ENCODE peak calls at places on chromosome 22, in seven cellular contexts. Y is GM12878, N is A549, U is NB4, J is endothelial cell of umbilical vein, A is HepG2, W is HCT116. L is an unnamed sample.

GRCh38 chr22:32843300-32843699 is 41.8 kb downstream of the TIMP3 start:
- DNase-seq in Y (no peak), N (no peak), U (no peak), J (no peak), A (no peak), W (no peak), L (no peak)

GRCh38 chr22:44889233-44889878 is 120.4 kb downstream of the PHF21B start:
- DNase-seq in Y (no peak), N (no peak), U (peak), J (no peak), A (no peak), W (no peak), L (no peak)

GRCh38 chr22:42075277-42075676 is 1.2 kb downstream of the PHETA2 start:
- DNase-seq in Y (no peak), N (no peak), U (no peak), J (no peak), A (no peak), W (no peak), L (no peak)

GRCh38 chr22:35582861-35583670 is 34.1 kb downstream of the MB start:
- DNase-seq in Y (peak), N (peak), U (peak), J (peak), A (peak), W (peak), L (peak)

GRCh38 chr22:26681395-26681821 is 24.0 kb downstream of the MIAT start:
- DNase-seq in Y (no peak), N (no peak), U (no peak), J (peak), A (no peak), W (no peak), L (peak)

GRCh38 chr22:44427506-44428470 is 70.2 kb downstream of the RTL6 start:
- DNase-seq in Y (no peak), N (no peak), U (no peak), J (no peak), A (no peak), W (no peak), L (no peak)

GRCh38 chr22:46830841-46831240 is 68.4 kb downstream of the TBC1D22A start:
- DNase-seq in Y (no peak), N (peak), U (no peak), J (no peak), A (no peak), W (no peak), L (no peak)

GRCh38 chr22:31253949-31254348 is 38.3 kb downstream of the PIK3IP1 start:
- DNase-seq in Y (no peak), N (no peak), U (no peak), J (peak), A (peak), W (no peak), L (peak)

GRCh38 chr22:45934659-45935341 is 42.2 kb downstream of the WNT7B start:
- DNase-seq in Y (no peak), N (peak), U (peak), J (no peak), A (peak), W (peak), L (no peak)

GRCh38 chr22:26713823-26714449 is 56.5 kb downstream of the MIAT start:
- DNase-seq in Y (no peak), N (peak), U (no peak), J (peak), A (peak), W (no peak), L (no peak)

DNA sequence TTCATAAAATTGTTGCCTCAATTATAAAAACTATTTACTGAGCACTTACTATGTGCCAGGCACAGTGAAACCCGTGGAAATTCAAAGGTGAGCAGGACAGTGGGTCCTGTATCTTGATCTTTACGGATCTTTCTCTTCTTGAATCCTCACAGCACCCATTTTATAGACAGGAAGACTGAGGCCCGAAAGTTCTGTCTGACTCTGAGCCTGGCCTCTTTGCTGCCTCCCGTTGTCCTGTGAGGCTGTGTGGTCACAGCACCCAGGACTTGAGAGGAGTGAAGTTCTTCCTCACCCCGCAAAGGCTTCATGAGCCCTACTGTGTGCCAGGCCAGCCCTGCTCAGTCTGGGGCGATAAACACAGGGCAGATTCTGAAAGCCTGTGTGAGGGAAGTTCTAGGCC is 13.4 kb upstream of the MN1 start:
- DNase-seq in Y (no peak), N (no peak), U (no peak), J (no peak), A (no peak), W (no peak), L (no peak)
- TF ChIP-seq MAX in Y (no peak), N (no peak), U (no peak), J (no peak), A (no peak), W (no peak), L (no peak)

DNA sequence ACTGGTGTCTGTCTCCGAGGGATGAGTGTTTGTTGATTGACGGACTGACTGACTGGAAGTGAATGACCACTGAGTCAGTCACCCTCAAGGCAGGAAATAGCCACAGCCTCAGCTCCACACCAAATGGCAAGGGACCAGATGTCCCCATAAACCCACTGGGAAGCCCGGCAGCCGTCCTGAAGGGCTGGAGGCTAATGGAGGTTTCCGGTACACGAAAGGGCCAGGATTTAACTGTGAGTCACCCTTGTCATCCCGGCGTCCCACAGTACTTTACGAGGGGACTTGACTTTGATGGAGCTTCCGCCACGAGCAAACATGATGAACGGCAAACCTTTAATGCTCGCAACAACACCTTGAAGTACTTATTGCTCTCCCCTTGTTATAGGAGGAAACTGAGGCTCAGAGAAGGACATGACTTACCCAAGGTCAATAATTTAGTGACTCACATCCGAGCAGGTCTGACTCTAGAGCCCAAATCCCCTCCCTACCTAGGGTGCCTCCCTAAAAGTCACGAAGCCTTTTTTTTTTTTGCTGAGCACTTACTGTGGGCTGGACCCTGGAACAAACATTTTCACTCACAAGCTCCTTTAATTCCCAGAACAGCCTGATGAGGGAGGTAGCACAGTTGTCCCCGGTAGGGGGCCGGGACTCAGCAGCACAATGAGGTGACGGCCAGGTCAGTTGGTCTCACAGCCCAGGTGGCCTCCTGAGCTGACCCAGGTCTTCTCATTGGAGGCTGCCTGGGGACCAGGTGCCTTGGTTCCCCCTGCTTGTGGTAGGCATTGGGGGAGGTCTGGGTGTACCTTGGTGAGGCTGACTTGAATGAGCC is 25.2 kb upstream of the GCAT start:
- DNase-seq in Y (no peak), N (no peak), U (no peak), J (peak), A (peak), W (peak), L (no peak)
- TF ChIP-seq MAX in Y (no peak), N (no peak), U (no peak), J (no peak), A (no peak), W (no peak), L (no peak)

GRCh38 chr22:39622881-39623367 is 52.4 kb downstream of the CACNA1I start:
- DNase-seq in Y (no peak), N (peak), U (peak), J (peak), A (peak), W (peak), L (peak)
- TF ChIP-seq MAX in Y (no peak), N (no peak), U (no peak), J (no peak), A (no peak), W (no peak), L (no peak)

DNA sequence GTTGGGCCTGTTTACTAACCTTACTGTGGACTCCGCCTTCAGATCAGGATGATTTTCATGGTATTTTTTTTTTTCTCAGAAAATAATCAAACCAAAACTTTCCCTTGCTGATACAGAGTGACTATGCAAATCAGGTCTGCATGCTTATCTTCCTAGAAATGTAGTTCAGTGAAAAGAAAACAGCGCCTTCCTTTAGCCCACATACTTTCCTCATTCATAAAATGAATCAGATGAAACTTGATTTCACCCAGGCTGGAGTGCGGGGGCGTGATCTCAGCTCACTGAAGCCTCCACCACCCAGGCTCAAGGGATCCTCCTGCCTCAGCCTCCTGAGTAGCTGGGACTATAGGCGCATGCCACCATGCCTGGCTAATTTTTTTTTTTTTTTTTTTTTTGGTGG is 26.0 kb downstream of the ZNRF3 start:
- DNase-seq in Y (peak), N (no peak), U (no peak), J (no peak), A (no peak), W (no peak), L (no peak)
- TF ChIP-seq MAX in Y (no peak), N (no peak), U (no peak), J (no peak), A (no peak), W (no peak), L (no peak)

DNA sequence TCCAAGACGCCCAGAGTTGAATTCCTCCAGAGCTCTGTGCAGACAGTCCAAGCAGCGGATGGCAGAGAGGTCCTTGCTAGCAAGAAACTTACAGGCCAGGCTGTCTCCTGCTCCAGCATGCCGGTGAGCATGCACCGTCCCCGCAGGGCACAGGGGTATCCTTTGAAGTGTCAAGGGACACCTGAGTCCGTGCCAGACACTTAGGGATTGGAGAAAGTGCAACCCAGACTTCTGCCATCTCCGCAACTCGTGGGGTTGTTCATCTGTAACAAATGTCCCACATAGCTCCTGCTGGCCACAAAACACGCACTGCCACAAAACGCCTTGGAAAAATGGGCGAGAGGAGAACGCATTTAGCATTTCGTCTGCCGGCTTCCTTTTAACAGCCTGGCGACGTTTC is 13.3 kb downstream of the TSPO start:
- DNase-seq in Y (no peak), N (no peak), U (no peak), J (no peak), A (no peak), W (no peak), L (no peak)
- TF ChIP-seq MAX in Y (no peak), N (no peak), U (no peak), J (no peak), A (no peak), W (no peak), L (no peak)

L was measured in WTC11.